ENCODE peak calls at places on chromosomes 16 and 17, in five cellular contexts. N is caudate nucleus, B is ascending aorta, M is EL, Y is NCI-H2081. E is an unnamed sample.

GRCh38 chr17:18182190-18182977 is 1.2 kb upstream of the ALKBH5 start:
- DNase-seq in N (no peak), Y (no peak), M (peak; percentile 20), B (peak; percentile 70), E (no peak)

GRCh38 chr17:50908140-50908859 is 42.1 kb upstream of the TOB1 start:
- DNase-seq in B (no peak), Y (no peak), N (no peak), M (no peak), E (no peak)

GRCh38 chr17:50890675-50891516 is 24.7 kb upstream of the TOB1 start:
- DNase-seq in Y (no peak), M (no peak), N (no peak), B (no peak), E (no peak)

GRCh38 chr17:63834431-63835166 is 7.1 kb upstream of the FTSJ3 start:
- DNase-seq in N (peak; percentile 54), B (no peak), M (peak; percentile 85), Y (peak; percentile 50), E (peak; percentile 71)

GRCh38 chr17:77516902-77517301 is 376.1 kb downstream of the SEC14L1 start:
- DNase-seq in B (peak; percentile 22), Y (no peak), N (no peak), M (peak; percentile 74), E (no peak)

GRCh38 chr17:44636562-44636961 is 19.7 kb upstream of the MEIOC start:
- DNase-seq in N (no peak), B (no peak), M (peak; percentile 55), Y (peak; percentile 59), E (no peak)

GRCh38 chr17:61575352-61575975 is 15.6 kb downstream of the NACA2 start:
- DNase-seq in N (no peak), Y (no peak), M (peak; percentile 11), B (no peak), E (no peak)

GRCh38 chr17:20010886-20011402 is 1.8 kb downstream of the SPECC1 start:
- DNase-seq in B (no peak), N (no peak), Y (no peak), M (no peak), E (no peak)

GRCh38 chr16:70735141-70735979 is 49.5 kb upstream of the MTSS2 start:
- DNase-seq in N (no peak), Y (no peak), B (no peak), M (peak; percentile 84), E (no peak)

GRCh38 chr17:14070344-14071007 is 1.2 kb downstream of the COX10 start:
- DNase-seq in M (no peak), Y (no peak), N (no peak), B (no peak), E (no peak)

GRCh38 chr16:4679156-4679853 is 14.1 kb upstream of the NUDT16L1 start:
- DNase-seq in N (no peak), Y (no peak), M (no peak), B (no peak), E (no peak)

GRCh38 chr17:6070280-6070894 is at the start of gene WSCD1:
- DNase-seq in B (no peak), N (peak; percentile 67), M (no peak), Y (peak; percentile 5), E (peak; percentile 59)

GRCh38 chr17:79622776-79623175 is 11.9 kb upstream of the RBFOX3 start:
- DNase-seq in N (no peak), M (no peak), Y (no peak), B (peak; percentile 49), E (no peak)

GRCh38 chr17:78615631-78616030 is 38.4 kb upstream of the DNAH17 start:
- DNase-seq in M (no peak), B (no peak), Y (no peak), N (no peak), E (no peak)

GRCh38 chr17:74924250-74924948 is at the start of gene OTOP2:
- DNase-seq in Y (no peak), N (no peak), B (no peak), M (no peak), E (no peak)

GRCh38 chr16:75105306-75106061 is 11.1 kb downstream of the LDHD start:
- DNase-seq in M (no peak), Y (no peak), B (no peak), N (peak; percentile 58), E (peak; percentile 67)

GRCh38 chr17:2302740-2303277 is 776 bp downstream of the SMG6 start:
- DNase-seq in Y (no peak), M (no peak), N (no peak), B (no peak), E (no peak)

GRCh38 chr16:27639588-27640276 is 89.8 kb downstream of the KATNIP start:
- DNase-seq in M (peak; percentile 47), Y (peak; percentile 40), N (peak; percentile 59), B (no peak), E (peak; percentile 15)

GRCh38 chr16:19746561-19746960 is 28.5 kb downstream of the IQCK start:
- DNase-seq in M (no peak), Y (no peak), N (no peak), B (peak; percentile 53), E (peak; percentile 38)

GRCh38 chr16:56193951-56194726 is 2.9 kb downstream of the GNAO1 start:
- DNase-seq in M (peak; percentile 48), N (peak; percentile 90), Y (peak; percentile 84), B (peak; percentile 82), E (peak; percentile 89)

GRCh38 chr17:33200116-33200515 is 93.0 kb downstream of the ASIC2 start:
- DNase-seq in B (no peak), Y (no peak), M (peak; percentile 4), N (no peak), E (no peak)

GRCh38 chr16:80803341-80804060 is 897 bp downstream of the CDYL2 start:
- DNase-seq in B (no peak), Y (no peak), N (peak; percentile 29), M (peak; percentile 18), E (no peak)

GRCh38 chr17:68423251-68423650 is 34.0 kb downstream of the WIPI1 start:
- DNase-seq in N (no peak), B (no peak), M (no peak), Y (no peak), E (no peak)

GRCh38 chr17:79022507-79022991 is 1.4 kb upstream of the C1QTNF1 start:
- DNase-seq in Y (no peak), N (no peak), M (no peak), B (peak; percentile 90), E (no peak)

GRCh38 chr16:50322333-50322732 is 46.5 kb downstream of the BRD7 start:
- DNase-seq in B (no peak), M (no peak), N (no peak), Y (no peak), E (no peak)

GRCh38 chr16:70800798-70801480 is at the start of gene VAC14:
- DNase-seq in Y (peak; percentile 92), B (peak; percentile 96), M (peak; percentile 84), N (peak; percentile 89), E (peak; percentile 85)

GRCh38 chr16:508884-509736 is 18.4 kb upstream of the CAPN15 start:
- DNase-seq in Y (no peak), M (no peak), B (no peak), N (no peak), E (no peak)

GRCh38 chr16:82507271-82507670 is 119.5 kb upstream of the CDH13 start:
- DNase-seq in B (no peak), M (no peak), Y (no peak), N (no peak), E (no peak)

GRCh38 chr16:80569440-80570105 is 28.8 kb downstream of the DYNLRB2 start:
- DNase-seq in M (peak; percentile 75), B (no peak), N (no peak), Y (no peak), E (no peak)

GRCh38 chr16:89738538-89739317 is 17.4 kb downstream of the ZNF276 start:
- DNase-seq in Y (no peak), N (no peak), M (no peak), B (no peak), E (no peak)

GRCh38 chr16:30805056-30805369 is 18.0 kb upstream of the ZNF629 start:
- DNase-seq in Y (no peak), M (no peak), N (no peak), B (no peak), E (no peak)

GRCh38 chr16:2160915-2161551 is 5.5 kb downstream of the TRAF7 start:
- DNase-seq in N (no peak), Y (no peak), M (peak; percentile 55), B (peak; percentile 75), E (no peak)

GRCh38 chr17:29621751-29622194 is 939 bp downstream of the CORO6 start:
- DNase-seq in Y (no peak), M (peak; percentile 41), B (no peak), N (no peak), E (no peak)

GRCh38 chr17:42118545-42118944 is 2.6 kb downstream of the KAT2A start:
- DNase-seq in B (no peak), N (no peak), Y (peak; percentile 42), M (peak; percentile 36), E (no peak)

GRCh38 chr17:73318427-73318813 is 6.6 kb upstream of the CDC42EP4 start:
- DNase-seq in Y (no peak), B (no peak), N (no peak), M (no peak), E (no peak)

E was measured in anterior cingulate cortex.